ENCODE peak calls at places on chromosomes 6 and 20, in ten cellular contexts. T is M059J; J is AG20443; U is T-helper 1 cell; L is heart left ventricle; V is naive thymus-derived CD8-positive, alpha-beta T cell; G is ovary; N is SHP77 treated with DMSO at 0.1 percent for 48 hours; D is neural crest cell; I is Right ventricle myocardium inferior. P is an unnamed sample.

GRCh38 chr20:36386236-36386635 is 80.1 kb downstream of the DLGAP4 start:
- DNase-seq in T (no peak), J (no peak), U (no peak), L (no peak), V (no peak), G (no peak), N (no peak), D (no peak), I (no peak), P (no peak)

GRCh38 chr6:111871725-111872520 is 1.3 kb downstream of the FYN start:
- DNase-seq in T (peak; percentile 60), J (peak; percentile 53), U (no peak), L (peak; percentile 40), V (peak; percentile 19), G (peak; percentile 39), N (peak; percentile 61), D (peak; percentile 37), I (no peak), P (peak; percentile 75)

GRCh38 chr20:17615645-17616479 is 46.0 kb downstream of the DSTN start:
- DNase-seq in T (no peak), J (peak; percentile 4), U (no peak), L (no peak), V (no peak), G (no peak), N (peak; percentile 70), D (no peak), I (peak; percentile 64), P (peak; percentile 62)

GRCh38 chr6:136338486-136338885 is 48.8 kb upstream of the BCLAF1 start:
- DNase-seq in T (no peak), J (no peak), U (no peak), L (no peak), V (no peak), G (no peak), N (no peak), D (no peak), I (no peak), P (no peak)

GRCh38 chr20:46406986-46407670 is 713 bp upstream of the ELMO2 start:
- DNase-seq in T (no peak), J (no peak), U (peak; percentile 75), L (peak; percentile 76), V (peak; percentile 63), G (peak; percentile 71), N (peak; percentile 74), D (no peak), I (peak; percentile 86), P (peak; percentile 85)

GRCh38 chr6:81694855-81695254 is 57.6 kb downstream of the TENT5A start:
- DNase-seq in T (no peak), J (no peak), U (no peak), L (no peak), V (no peak), G (no peak), N (no peak), D (no peak), I (no peak), P (no peak)

GRCh38 chr20:59393142-59393541 is 92.7 kb downstream of the EDN3 start:
- DNase-seq in T (no peak), J (no peak), U (no peak), L (no peak), V (no peak), G (no peak), N (no peak), D (no peak), I (no peak), P (no peak)

GRCh38 chr6:133894795-133895401 is 6.0 kb downstream of the TCF21 start:
- DNase-seq in T (peak; percentile 18), J (no peak), U (no peak), L (no peak), V (no peak), G (peak; percentile 68), N (no peak), D (no peak), I (no peak), P (no peak)

GRCh38 chr6:100504786-100505737 is 40.3 kb upstream of the SIM1 start:
- DNase-seq in T (peak; percentile 96), J (peak; percentile 74), U (no peak), L (peak; percentile 27), V (no peak), G (no peak), N (no peak), D (no peak), I (no peak), P (no peak)

GRCh38 chr20:16919841-16920240 is 171.7 kb downstream of the OTOR start:
- DNase-seq in T (no peak), J (no peak), U (no peak), L (no peak), V (no peak), G (no peak), N (no peak), D (no peak), I (no peak), P (no peak)

GRCh38 chr6:119495230-119495683 is 145.7 kb upstream of the MAN1A1 start:
- DNase-seq in T (peak; percentile 7), J (no peak), U (no peak), L (peak; percentile 46), V (no peak), G (no peak), N (peak; percentile 36), D (no peak), I (no peak), P (peak; percentile 18)

GRCh38 chr6:40907198-40907701 is 131.8 kb downstream of the UNC5CL start:
- DNase-seq in T (peak; percentile 99), J (peak; percentile 33), U (no peak), L (peak; percentile 39), V (no peak), G (peak; percentile 46), N (peak; percentile 60), D (no peak), I (no peak), P (no peak)

GRCh38 chr20:19566226-19566960 is 191.7 kb upstream of the RIN2 start:
- DNase-seq in T (peak; percentile 88), J (no peak), U (no peak), L (no peak), V (no peak), G (no peak), N (no peak), D (no peak), I (no peak), P (no peak)

GRCh38 chr6:26483727-26484126 is 16.4 kb upstream of the BTN1A1 start:
- DNase-seq in T (no peak), J (no peak), U (no peak), L (no peak), V (no peak), G (no peak), N (no peak), D (no peak), I (no peak), P (no peak)

GRCh38 chr6:43491750-43492661 is 14.6 kb downstream of the TJAP1 start:
- DNase-seq in T (peak; percentile 70), J (peak; percentile 92), U (no peak), L (peak; percentile 90), V (no peak), G (peak; percentile 81), N (no peak), D (no peak), I (peak; percentile 89), P (peak; percentile 87)

GRCh38 chr6:16238057-16238657 is at the start of gene GMPR:
- DNase-seq in T (peak; percentile 83), J (peak; percentile 93), U (peak; percentile 60), L (peak; percentile 89), V (peak; percentile 52), G (peak; percentile 82), N (no peak), D (peak; percentile 35), I (peak; percentile 93), P (peak; percentile 86)

GRCh38 chr20:58847483-58847882 is 3.2 kb downstream of the GNAS-AS1 start:
- DNase-seq in T (no peak), J (no peak), U (no peak), L (no peak), V (no peak), G (no peak), N (no peak), D (no peak), I (no peak), P (no peak)

GRCh38 chr6:34277763-34278112 is 28.9 kb upstream of the SMIM29 start:
- DNase-seq in T (no peak), J (no peak), U (no peak), L (no peak), V (no peak), G (no peak), N (no peak), D (no peak), I (no peak), P (no peak)

GRCh38 chr6:110895907-110896608 is 21.5 kb downstream of the AMD1 start:
- DNase-seq in T (no peak), J (no peak), U (no peak), L (no peak), V (no peak), G (no peak), N (no peak), D (no peak), I (no peak), P (no peak)

GRCh38 chr20:48897298-48898044 is 24.0 kb upstream of the ARFGEF2 start:
- DNase-seq in T (peak; percentile 97), J (peak; percentile 72), U (no peak), L (no peak), V (no peak), G (no peak), N (no peak), D (no peak), I (no peak), P (no peak)

GRCh38 chr20:10555865-10556308 is 117.9 kb downstream of the JAG1 start:
- DNase-seq in T (peak; percentile 89), J (peak; percentile 50), U (no peak), L (no peak), V (no peak), G (no peak), N (no peak), D (no peak), I (no peak), P (no peak)

GRCh38 chr6:87918461-87918941 is 129.1 kb upstream of the SPACA1 start:
- DNase-seq in T (no peak), J (no peak), U (no peak), L (no peak), V (no peak), G (no peak), N (no peak), D (no peak), I (no peak), P (no peak)

GRCh38 chr6:9484091-9484490 is 930.8 kb downstream of the TFAP2A start:
- DNase-seq in T (peak; percentile 17), J (peak; percentile 27), U (no peak), L (no peak), V (no peak), G (no peak), N (no peak), D (no peak), I (no peak), P (no peak)

GRCh38 chr6:168778201-168778600 is 337.2 kb downstream of the SMOC2 start:
- DNase-seq in T (no peak), J (no peak), U (no peak), L (peak; percentile 66), V (no peak), G (peak; percentile 71), N (no peak), D (no peak), I (peak; percentile 80), P (peak; percentile 83)

GRCh38 chr6:26311012-26311384 is 54.0 kb upstream of the BTN3A2 start:
- DNase-seq in T (peak; percentile 79), J (peak; percentile 18), U (no peak), L (no peak), V (no peak), G (peak; percentile 42), N (no peak), D (no peak), I (no peak), P (peak; percentile 49)

GRCh38 chr6:156828280-156828703 is 51.1 kb downstream of the ARID1B start:
- DNase-seq in T (peak; percentile 96), J (peak; percentile 88), U (no peak), L (peak; percentile 62), V (no peak), G (no peak), N (no peak), D (no peak), I (no peak), P (no peak)

GRCh38 chr6:11271637-11272036 is 39.2 kb upstream of the NEDD9 start:
- DNase-seq in T (peak; percentile 32), J (no peak), U (no peak), L (no peak), V (no peak), G (no peak), N (no peak), D (no peak), I (no peak), P (no peak)

GRCh38 chr20:45783656-45784294 is 7.9 kb downstream of the WFDC3 start:
- DNase-seq in T (peak; percentile 36), J (no peak), U (no peak), L (peak; percentile 63), V (no peak), G (no peak), N (no peak), D (no peak), I (no peak), P (peak; percentile 63)

P was measured in right cardiac atrium.